ENCODE peak calls at places on chromosomes 6 and 20, in four cellular contexts. V, S, O and H are unnamed samples.

GRCh38 chr6:40177596-40177995 is 243.3 kb upstream of the MOCS1 start:
- DNase-seq in V (no peak), S (no peak), O (no peak), H (no peak)

GRCh38 chr6:130620338-130620781 is 206.8 kb upstream of the SMLR1 start:
- DNase-seq in S (no peak), V (no peak), O (no peak), H (no peak)

GRCh38 chr6:133184798-133185380 is 56.3 kb upstream of the EYA4 start:
- DNase-seq in S (no peak), V (no peak), O (no peak), H (peak)

GRCh38 chr6:139825935-139826374 is 451.5 kb upstream of the CITED2 start:
- DNase-seq in O (no peak), S (no peak), V (no peak), H (no peak)

GRCh38 chr6:56356431-56356830 is 109.1 kb upstream of the COL21A1 start:
- DNase-seq in O (no peak), V (no peak), S (no peak), H (no peak)

GRCh38 chr6:217048-217659 is 75.1 kb upstream of the DUSP22 start:
- DNase-seq in O (peak), S (peak), V (peak), H (no peak)

GRCh38 chr6:5995705-5996686 is 10.7 kb downstream of the NRN1 start:
- DNase-seq in O (peak), V (no peak), S (peak), H (no peak)

GRCh38 chr6:39330476-39330875 is 8.0 kb upstream of the KCNK16 start:
- DNase-seq in V (no peak), O (no peak), S (no peak), H (no peak)

GRCh38 chr6:28597217-28597835 is 71.6 kb downstream of the GPX5 start:
- DNase-seq in V (peak), O (peak), S (peak), H (peak)

GRCh38 chr6:89500486-89501020 is 67.6 kb downstream of the ANKRD6 start:
- DNase-seq in S (no peak), O (no peak), V (no peak), H (no peak)

GRCh38 chr6:22236626-22237414 is 60.0 kb downstream of the PRL start:
- DNase-seq in V (no peak), O (no peak), S (no peak), H (no peak)

GRCh38 chr20:11777861-11778570 is 139.7 kb upstream of the BTBD3 start:
- DNase-seq in O (peak), V (no peak), S (no peak), H (no peak)

GRCh38 chr20:37077009-37077408 is 18.8 kb downstream of the RBL1 start:
- DNase-seq in V (no peak), S (no peak), O (no peak), H (no peak)
- TF ChIP-seq JUND in V (no peak), S (no peak), O (no peak), H (no peak)

GRCh38 chr20:48621256-48622078 is 206.3 kb downstream of the PREX1 start:
- DNase-seq in O (no peak), S (no peak), V (no peak), H (no peak)
- TF ChIP-seq JUND in O (no peak), S (no peak), V (no peak), H (no peak)

GRCh38 chr6:49543087-49543858 is 7.2 kb upstream of the C6orf141 start:
- DNase-seq in O (no peak), S (no peak), V (no peak), H (no peak)

GRCh38 chr6:49541210-49541724 is 9.2 kb upstream of the C6orf141 start:
- DNase-seq in S (peak), V (peak), O (no peak), H (no peak)

GRCh38 chr6:49539102-49539501 is 11.4 kb upstream of the C6orf141 start:
- DNase-seq in V (no peak), S (no peak), O (no peak), H (no peak)

GRCh38 chr6:49541936-49542335 is 8.5 kb upstream of the C6orf141 start:
- DNase-seq in V (no peak), O (no peak), S (no peak), H (peak)

GRCh38 chr6:49540614-49541013 is 9.9 kb upstream of the C6orf141 start:
- DNase-seq in V (no peak), S (no peak), O (no peak), H (peak)
- TF ChIP-seq JUND in V (no peak), S (no peak), O (no peak), H (no peak)

DNA sequence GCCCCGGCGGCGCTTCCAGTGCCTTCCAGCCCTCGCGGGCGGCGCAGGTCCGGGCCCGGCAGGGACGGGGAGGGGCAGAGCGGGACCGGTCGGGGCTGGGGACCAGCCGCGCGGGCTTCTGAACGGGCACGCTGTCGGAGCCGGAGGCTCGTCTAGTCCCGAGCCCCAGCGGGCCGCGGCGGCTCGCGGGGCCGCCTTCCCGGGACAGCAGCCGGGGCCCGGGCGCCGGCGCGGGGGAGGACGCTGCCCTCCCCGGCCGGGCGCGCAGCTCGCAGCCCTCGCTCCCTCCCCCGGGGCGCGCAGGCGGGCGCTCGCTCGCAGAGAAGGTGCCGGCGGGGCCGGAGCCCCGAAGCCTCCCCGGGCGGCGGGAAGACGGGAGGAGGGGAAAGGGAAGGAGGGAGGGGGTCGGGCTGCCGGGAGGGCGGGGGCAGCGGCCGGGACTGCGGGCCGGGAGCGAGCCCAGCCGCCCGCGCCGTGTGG is 696 bp upstream of the SIRPA start:
- DNase-seq in V (no peak), S (no peak), O (peak), H (peak)
- TF ChIP-seq JUND in V (no peak), S (no peak), O (no peak), H (no peak)